ENCODE peak calls at places on chromosomes 16 and 17, in four cellular contexts. One of them, this sample, is unnamed.

GRCh38 chr17:78634154-78634553 is 57.0 kb upstream of the DNAH17 start:
- DNase-seq in PC-3: no peak
- DNase-seq in transverse colon: no peak
- DNase-seq in MM.1S: no peak
- DNase-seq in this sample: no peak

GRCh38 chr17:81910840-81911276 is 341 bp downstream of the PCYT2 start:
- DNase-seq in PC-3: no peak
- DNase-seq in transverse colon: peak
- DNase-seq in MM.1S: no peak
- DNase-seq in this sample: no peak

GRCh38 chr16:83403751-83404150 is 404.0 kb upstream of the HSBP1 start:
- DNase-seq in PC-3: no peak
- DNase-seq in transverse colon: no peak
- DNase-seq in MM.1S: no peak
- DNase-seq in this sample: no peak

GRCh38 chr16:73015612-73016487 is 32.1 kb downstream of the ZFHX3 start:
- DNase-seq in PC-3: peak
- DNase-seq in transverse colon: peak
- DNase-seq in MM.1S: no peak
- DNase-seq in this sample: no peak

GRCh38 chr16:18024566-18024965 is 312.0 kb downstream of the NPIPA8 start:
- DNase-seq in PC-3: no peak
- DNase-seq in transverse colon: no peak
- DNase-seq in MM.1S: no peak
- DNase-seq in this sample: no peak

GRCh38 chr17:78132086-78132676 is 1.6 kb downstream of the TMC8 start:
- DNase-seq in PC-3: peak
- DNase-seq in transverse colon: peak
- DNase-seq in MM.1S: peak
- DNase-seq in this sample: peak

GRCh38 chr17:74493381-74493833 is 27.0 kb downstream of the CD300A start:
- DNase-seq in PC-3: peak
- DNase-seq in transverse colon: peak
- DNase-seq in MM.1S: peak
- DNase-seq in this sample: peak

GRCh38 chr16:50598936-50599361 is 50.8 kb downstream of the NKD1 start:
- DNase-seq in PC-3: no peak
- DNase-seq in transverse colon: no peak
- DNase-seq in MM.1S: no peak
- DNase-seq in this sample: no peak

GRCh38 chr17:78822552-78822951 is 18.1 kb downstream of the USP36 start:
- DNase-seq in PC-3: no peak
- DNase-seq in transverse colon: no peak
- DNase-seq in MM.1S: no peak
- DNase-seq in this sample: no peak

GRCh38 chr16:23124315-23124714 is 24.9 kb downstream of the USP31 start:
- DNase-seq in PC-3: peak
- DNase-seq in transverse colon: no peak
- DNase-seq in MM.1S: no peak
- DNase-seq in this sample: no peak

GRCh38 chr17:3890082-3890892 is 2.6 kb downstream of the CAMKK1 start:
- DNase-seq in PC-3: peak
- DNase-seq in transverse colon: peak
- DNase-seq in MM.1S: no peak
- DNase-seq in this sample: peak

GRCh38 chr17:72120878-72121163 is at the start of gene SOX9:
- DNase-seq in PC-3: peak
- DNase-seq in transverse colon: peak
- DNase-seq in MM.1S: peak
- DNase-seq in this sample: no peak

GRCh38 chr17:77281904-77282367 is 141.2 kb downstream of the SEC14L1 start:
- DNase-seq in PC-3: peak
- DNase-seq in transverse colon: peak
- DNase-seq in MM.1S: peak
- DNase-seq in this sample: no peak

GRCh38 chr17:65131946-65132345 is 5.2 kb upstream of the RGS9 start:
- DNase-seq in PC-3: peak
- DNase-seq in transverse colon: no peak
- DNase-seq in MM.1S: no peak
- DNase-seq in this sample: no peak

GRCh38 chr16:80107900-80108299 is 432.9 kb upstream of the DYNLRB2 start:
- DNase-seq in PC-3: peak
- DNase-seq in transverse colon: no peak
- DNase-seq in MM.1S: no peak
- DNase-seq in this sample: no peak

GRCh38 chr17:68310141-68310540 is 18.8 kb downstream of the ARSG start:
- DNase-seq in PC-3: peak
- DNase-seq in transverse colon: no peak
- DNase-seq in MM.1S: no peak
- DNase-seq in this sample: peak

GRCh38 chr16:48444574-48444973 is 59.4 kb upstream of the SIAH1 start:
- DNase-seq in PC-3: peak
- DNase-seq in transverse colon: no peak
- DNase-seq in MM.1S: no peak
- DNase-seq in this sample: no peak

GRCh38 chr17:19368119-19368660 is 5.7 kb upstream of the B9D1 start:
- DNase-seq in PC-3: no peak
- DNase-seq in transverse colon: no peak
- DNase-seq in MM.1S: no peak
- DNase-seq in this sample: no peak

GRCh38 chr17:76000016-76000754 is 470 bp upstream of the CDK3 start:
- DNase-seq in PC-3: peak
- DNase-seq in transverse colon: peak
- DNase-seq in MM.1S: peak
- DNase-seq in this sample: peak

GRCh38 chr16:86195863-86196630 is 297.1 kb downstream of the IRF8 start:
- DNase-seq in PC-3: no peak
- DNase-seq in transverse colon: no peak
- DNase-seq in MM.1S: no peak
- DNase-seq in this sample: no peak

GRCh38 chr16:11215935-11216556 is 40.0 kb downstream of the SOCS1 start:
- DNase-seq in PC-3: no peak
- DNase-seq in transverse colon: no peak
- DNase-seq in MM.1S: no peak
- DNase-seq in this sample: no peak

GRCh38 chr17:34703533-34703932 is 124.2 kb downstream of the TMEM132E start:
- DNase-seq in PC-3: peak
- DNase-seq in transverse colon: no peak
- DNase-seq in MM.1S: peak
- DNase-seq in this sample: no peak

GRCh38 chr17:58245428-58246103 is 7.2 kb downstream of the LPO start:
- DNase-seq in PC-3: peak
- DNase-seq in transverse colon: no peak
- DNase-seq in MM.1S: no peak
- DNase-seq in this sample: no peak

GRCh38 chr17:80486692-80487091 is 10.3 kb upstream of the NPTX1 start:
- DNase-seq in PC-3: no peak
- DNase-seq in transverse colon: no peak
- DNase-seq in MM.1S: no peak
- DNase-seq in this sample: no peak

GRCh38 chr16:57427824-57428223 is 19.4 kb downstream of the CIAPIN1 start:
- DNase-seq in PC-3: no peak
- DNase-seq in transverse colon: no peak
- DNase-seq in MM.1S: no peak
- DNase-seq in this sample: no peak

GRCh38 chr17:80761421-80761871 is 216.8 kb downstream of the RPTOR start:
- DNase-seq in PC-3: peak
- DNase-seq in transverse colon: no peak
- DNase-seq in MM.1S: no peak
- DNase-seq in this sample: peak

GRCh38 chr17:14813649-14814048 is 451.5 kb downstream of the PMP22 start:
- DNase-seq in PC-3: peak
- DNase-seq in transverse colon: no peak
- DNase-seq in MM.1S: no peak
- DNase-seq in this sample: peak

GRCh38 chr16:89691986-89692569 is 5.6 kb downstream of the CDK10 start:
- DNase-seq in PC-3: no peak
- DNase-seq in transverse colon: no peak
- DNase-seq in MM.1S: no peak
- DNase-seq in this sample: no peak

GRCh38 chr17:57393368-57393767 is 137.0 kb downstream of the MSI2 start:
- DNase-seq in PC-3: no peak
- DNase-seq in transverse colon: no peak
- DNase-seq in MM.1S: no peak
- DNase-seq in this sample: no peak

GRCh38 chr17:80804466-80804865 is 187.2 kb upstream of the CHMP6 start:
- DNase-seq in PC-3: no peak
- DNase-seq in transverse colon: no peak
- DNase-seq in MM.1S: no peak
- DNase-seq in this sample: no peak

GRCh38 chr17:21278304-21279197 is 6.0 kb upstream of the MAP2K3 start:
- DNase-seq in PC-3: peak
- DNase-seq in transverse colon: peak
- DNase-seq in MM.1S: peak
- DNase-seq in this sample: peak

GRCh38 chr17:42675984-42676423 is 790 bp downstream of the PLEKHH3 start:
- DNase-seq in PC-3: peak
- DNase-seq in transverse colon: peak
- DNase-seq in MM.1S: peak
- DNase-seq in this sample: no peak

GRCh38 chr16:77551352-77551751 is 116.5 kb upstream of the ADAMTS18 start:
- DNase-seq in PC-3: no peak
- DNase-seq in transverse colon: no peak
- DNase-seq in MM.1S: no peak
- DNase-seq in this sample: no peak

GRCh38 chr16:5382484-5382883 is 284.9 kb upstream of the EEF2KMT start:
- DNase-seq in PC-3: no peak
- DNase-seq in transverse colon: no peak
- DNase-seq in MM.1S: no peak
- DNase-seq in this sample: no peak

GRCh38 chr16:85998868-85999729 is 100.1 kb downstream of the IRF8 start:
- DNase-seq in PC-3: no peak
- DNase-seq in transverse colon: no peak
- DNase-seq in MM.1S: no peak
- DNase-seq in this sample: no peak

GRCh38 chr16:4846901-4847773 is at the start of the genes GLYR1 and UBN1:
- DNase-seq in PC-3: peak
- DNase-seq in transverse colon: peak
- DNase-seq in MM.1S: peak
- DNase-seq in this sample: peak

GRCh38 chr16:86948046-86948445 is 369.1 kb downstream of the C16orf95 start:
- DNase-seq in PC-3: no peak
- DNase-seq in transverse colon: no peak
- DNase-seq in MM.1S: no peak
- DNase-seq in this sample: no peak

GRCh38 chr17:2369551-2370210 is 31.2 kb downstream of the MNT start:
- DNase-seq in PC-3: no peak
- DNase-seq in transverse colon: no peak
- DNase-seq in MM.1S: no peak
- DNase-seq in this sample: no peak

GRCh38 chr16:81148277-81148676 is 52.1 kb upstream of the GCSH start:
- DNase-seq in PC-3: no peak
- DNase-seq in transverse colon: no peak
- DNase-seq in MM.1S: no peak
- DNase-seq in this sample: no peak

GRCh38 chr16:81143921-81144471 is 47.8 kb upstream of the GCSH start:
- DNase-seq in PC-3: no peak
- DNase-seq in transverse colon: no peak
- DNase-seq in MM.1S: no peak
- DNase-seq in this sample: no peak

GRCh38 chr16:81151648-81152047 is 55.5 kb upstream of the GCSH start:
- DNase-seq in PC-3: no peak
- DNase-seq in transverse colon: no peak
- DNase-seq in MM.1S: no peak
- DNase-seq in this sample: no peak

DNA sequence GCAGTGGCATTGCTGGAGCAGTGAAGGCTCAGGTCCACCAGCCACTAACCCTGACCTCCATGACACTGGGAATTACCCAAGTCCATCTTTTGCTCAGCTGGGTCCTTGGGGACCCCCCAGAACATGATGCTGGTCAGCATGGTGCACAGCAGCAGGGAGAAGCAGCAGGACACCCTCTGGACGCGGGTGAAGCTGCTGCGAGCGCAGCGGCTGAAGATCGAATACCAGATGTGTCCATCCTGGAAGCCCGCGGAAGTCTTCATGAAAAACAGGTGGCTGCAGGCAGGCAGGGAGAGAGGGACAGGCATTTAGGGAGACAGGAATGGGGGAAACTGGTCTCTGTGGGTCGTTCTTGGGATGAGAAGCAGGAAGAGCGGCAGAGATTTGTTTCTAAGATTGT is 53.4 kb upstream of the GCSH start:
- DNase-seq in PC-3: no peak
- DNase-seq in transverse colon: no peak
- DNase-seq in MM.1S: no peak
- DNase-seq in this sample: no peak
- H3K4me3 ChIP-seq in PC-3: no peak
- H3K4me3 ChIP-seq in transverse colon: no peak
- H3K4me3 ChIP-seq in MM.1S: no peak
- H3K4me3 ChIP-seq in this sample: no peak

GRCh38 chr17:49610883-49611584 is 35.4 kb downstream of the NXPH3 start:
- DNase-seq in PC-3: no peak
- DNase-seq in transverse colon: no peak
- DNase-seq in MM.1S: no peak
- DNase-seq in this sample: no peak
- H3K27ac ChIP-seq in PC-3: no peak
- H3K27ac ChIP-seq in transverse colon: peak
- H3K27ac ChIP-seq in MM.1S: no peak
- H3K27ac ChIP-seq in this sample: no peak

GRCh38 chr16:67027046-67027445 is 1.9 kb upstream of the CBFB start:
- DNase-seq in PC-3: no peak
- DNase-seq in transverse colon: no peak
- DNase-seq in MM.1S: no peak
- DNase-seq in this sample: no peak

GRCh38 chr16:67028555-67029248 is at the start of gene CBFB:
- DNase-seq in PC-3: peak
- DNase-seq in transverse colon: peak
- DNase-seq in MM.1S: peak
- DNase-seq in this sample: peak

GRCh38 chr16:67026570-67026969 is 2.4 kb upstream of the CBFB start:
- DNase-seq in PC-3: no peak
- DNase-seq in transverse colon: no peak
- DNase-seq in MM.1S: no peak
- DNase-seq in this sample: no peak

GRCh38 chr16:67029249-67030096 is 524 bp downstream of the CBFB start:
- DNase-seq in PC-3: peak
- DNase-seq in transverse colon: peak
- DNase-seq in MM.1S: peak
- DNase-seq in this sample: peak

DNA sequence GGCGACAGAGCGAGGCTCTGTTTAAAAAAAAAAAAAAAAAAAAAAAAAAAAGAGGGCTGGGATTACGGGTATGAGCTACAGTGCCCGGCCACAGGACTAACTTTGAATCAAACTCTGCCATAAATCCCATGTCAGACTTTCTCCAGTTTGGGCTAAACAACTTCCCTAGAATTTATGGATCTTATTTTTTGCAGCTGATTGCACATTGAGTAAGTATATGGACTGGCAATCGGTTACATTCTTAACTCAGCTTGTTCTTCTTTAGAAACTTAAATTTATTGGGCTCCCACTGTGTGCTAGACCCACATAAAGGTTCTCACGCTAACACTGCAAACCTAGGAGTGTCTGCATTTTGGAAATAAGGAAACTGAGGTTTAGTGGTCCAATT is 788 bp upstream of the CBFB start:
- DNase-seq in PC-3: no peak
- DNase-seq in transverse colon: no peak
- DNase-seq in MM.1S: no peak
- DNase-seq in this sample: no peak
- H3K4me3 ChIP-seq in PC-3: peak
- H3K4me3 ChIP-seq in transverse colon: no peak
- H3K4me3 ChIP-seq in MM.1S: peak
- H3K4me3 ChIP-seq in this sample: peak

GRCh38 chr17:41524261-41524660 is 3.8 kb downstream of the KRT19 start:
- DNase-seq in PC-3: no peak
- DNase-seq in transverse colon: no peak
- DNase-seq in MM.1S: no peak
- DNase-seq in this sample: no peak
- H3K27ac ChIP-seq in PC-3: peak
- H3K27ac ChIP-seq in transverse colon: peak
- H3K27ac ChIP-seq in MM.1S: no peak
- H3K27ac ChIP-seq in this sample: no peak